ENCODE peak calls at places on chromosomes 12 and 14, in eight cellular contexts. G is activated gamma-delta T cell treated with anti-CD3 and anti-CD28 coated beads, Interleukin-2, amount 50 U/mL, for 16 hours; X is brain microvascular endothelial cell; F is psoas muscle; O is Peyer's patch; U is cardiac fibroblast; A is NCI-H1105; H is left cardiac atrium. L is an unnamed sample.

GRCh38 chr14:88352299-88353097 is 29.4 kb upstream of the KCNK10 start:
- DNase-seq in G (no peak), X (no peak), F (no peak), O (no peak), U (peak; percentile 77), A (peak; percentile 93), H (no peak), L (no peak)

GRCh38 chr14:74875941-74876913 is at the start of gene PROX2:
- DNase-seq in G (peak; percentile 9), X (no peak), F (no peak), O (peak; percentile 59), U (peak; percentile 38), A (no peak), H (no peak), L (no peak)

GRCh38 chr12:119479121-119479561 is 114.4 kb upstream of the TMEM233 start:
- DNase-seq in G (no peak), X (no peak), F (no peak), O (no peak), U (no peak), A (no peak), H (no peak), L (no peak)

GRCh38 chr12:24066865-24067264 is 117.4 kb upstream of the SOX5 start:
- DNase-seq in G (no peak), X (peak; percentile 77), F (no peak), O (no peak), U (peak; percentile 80), A (no peak), H (peak; percentile 14), L (no peak)

GRCh38 chr12:62472472-62472871 is 5.8 kb downstream of the MON2 start:
- DNase-seq in G (no peak), X (no peak), F (no peak), O (no peak), U (no peak), A (no peak), H (no peak), L (no peak)

GRCh38 chr12:121799175-121799841 is 4.5 kb upstream of the SETD1B start:
- DNase-seq in G (no peak), X (peak; percentile 77), F (peak; percentile 87), O (peak; percentile 83), U (peak; percentile 82), A (peak; percentile 77), H (peak; percentile 79), L (no peak)

GRCh38 chr14:34978444-34978843 is 4.3 kb upstream of the SRP54 start:
- DNase-seq in G (no peak), X (no peak), F (no peak), O (no peak), U (no peak), A (no peak), H (no peak), L (no peak)

GRCh38 chr12:108731105-108731865 is at the start of gene CORO1C:
- DNase-seq in G (peak; percentile 81), X (peak; percentile 95), F (peak; percentile 98), O (peak; percentile 98), U (peak; percentile 98), A (peak; percentile 96), H (peak; percentile 98), L (peak; percentile 95)

GRCh38 chr14:20247651-20248246 is 8.7 kb downstream of the OR11H4 start:
- DNase-seq in G (no peak), X (no peak), F (no peak), O (no peak), U (peak; percentile 5), A (peak; percentile 7), H (no peak), L (peak; percentile 23)

GRCh38 chr12:85424581-85425348 is 144.7 kb downstream of the ALX1 start:
- DNase-seq in G (no peak), X (peak; percentile 41), F (no peak), O (peak; percentile 63), U (peak; percentile 49), A (no peak), H (no peak), L (peak; percentile 11)

GRCh38 chr12:124917841-124918621 is 3.6 kb upstream of the UBC start:
- DNase-seq in G (no peak), X (no peak), F (no peak), O (no peak), U (peak; percentile 50), A (no peak), H (no peak), L (no peak)

GRCh38 chr12:47742253-47742825 is 16.3 kb downstream of the RAPGEF3 start:
- DNase-seq in G (peak; percentile 62), X (no peak), F (no peak), O (peak; percentile 87), U (peak; percentile 50), A (no peak), H (no peak), L (peak; percentile 43)

GRCh38 chr12:84150226-84150625 is 762.4 kb downstream of the SLC6A15 start:
- DNase-seq in G (no peak), X (no peak), F (no peak), O (no peak), U (no peak), A (no peak), H (no peak), L (no peak)

GRCh38 chr14:21940887-21941855 is 267.6 kb upstream of the OR4E1 start:
- DNase-seq in G (no peak), X (no peak), F (no peak), O (peak; percentile 50), U (peak; percentile 15), A (no peak), H (no peak), L (no peak)

GRCh38 chr14:74140374-74140850 is 55.7 kb downstream of the LIN52 start:
- DNase-seq in G (no peak), X (no peak), F (peak; percentile 79), O (peak; percentile 86), U (peak; percentile 13), A (peak; percentile 85), H (peak; percentile 78), L (no peak)

GRCh38 chr12:14547571-14547970 is 20.1 kb downstream of the PLBD1 start:
- DNase-seq in G (no peak), X (no peak), F (no peak), O (no peak), U (no peak), A (no peak), H (no peak), L (no peak)

GRCh38 chr12:86627001-86627400 is 370.8 kb upstream of the MGAT4C start:
- DNase-seq in G (no peak), X (no peak), F (no peak), O (no peak), U (no peak), A (no peak), H (no peak), L (no peak)

GRCh38 chr12:120652671-120653435 is 12.4 kb downstream of the CABP1 start:
- DNase-seq in G (no peak), X (no peak), F (no peak), O (no peak), U (no peak), A (no peak), H (no peak), L (no peak)

GRCh38 chr14:56394826-56395543 is 184.6 kb upstream of the TMEM260 start:
- DNase-seq in G (no peak), X (no peak), F (no peak), O (no peak), U (no peak), A (no peak), H (no peak), L (no peak)

GRCh38 chr12:84913151-84913550 is 552 bp upstream of the SLC6A15 start:
- DNase-seq in G (no peak), X (no peak), F (no peak), O (no peak), U (peak; percentile 50), A (no peak), H (no peak), L (peak; percentile 35)

GRCh38 chr14:89000007-89000942 is 175.8 kb downstream of the TTC8 start:
- DNase-seq in G (no peak), X (peak; percentile 97), F (peak; percentile 26), O (peak; percentile 60), U (peak; percentile 99), A (no peak), H (peak; percentile 59), L (peak; percentile 16)

GRCh38 chr12:79534029-79534867 is 156.5 kb downstream of the PAWR start:
- DNase-seq in G (no peak), X (no peak), F (no peak), O (no peak), U (no peak), A (no peak), H (no peak), L (no peak)

GRCh38 chr14:37544407-37544806 is 50.6 kb downstream of the FOXA1 start:
- DNase-seq in G (no peak), X (no peak), F (no peak), O (no peak), U (no peak), A (peak; percentile 49), H (no peak), L (no peak)

GRCh38 chr14:56120091-56120632 is 2.0 kb downstream of the PELI2 start:
- DNase-seq in G (no peak), X (no peak), F (no peak), O (no peak), U (peak; percentile 53), A (no peak), H (no peak), L (no peak)

GRCh38 chr14:26596722-26597030 is 1.2 kb downstream of the NOVA1 start:
- DNase-seq in G (no peak), X (no peak), F (no peak), O (peak; percentile 32), U (peak; percentile 23), A (no peak), H (peak; percentile 19), L (no peak)

GRCh38 chr12:46553266-46553665 is 180.7 kb upstream of the SLC38A2 start:
- DNase-seq in G (no peak), X (peak; percentile 74), F (peak; percentile 34), O (no peak), U (peak; percentile 91), A (no peak), H (no peak), L (no peak)

GRCh38 chr12:126726481-126727217 is 1540.3 kb upstream of the TMEM132C start:
- DNase-seq in G (no peak), X (no peak), F (no peak), O (no peak), U (no peak), A (no peak), H (no peak), L (peak; percentile 22)

GRCh38 chr12:51811203-51811805 is 37.2 kb downstream of the FIGNL2 start:
- DNase-seq in G (no peak), X (no peak), F (no peak), O (no peak), U (no peak), A (no peak), H (no peak), L (no peak)

GRCh38 chr12:122854554-122854953 is 19.3 kb downstream of the HIP1R start:
- DNase-seq in G (no peak), X (no peak), F (no peak), O (no peak), U (no peak), A (no peak), H (no peak), L (no peak)

GRCh38 chr14:37787879-37788494 is 192.6 kb downstream of the TTC6 start:
- DNase-seq in G (no peak), X (no peak), F (no peak), O (no peak), U (no peak), A (no peak), H (no peak), L (no peak)

GRCh38 chr12:48994224-48995060 is 4.7 kb downstream of the DDN start:
- DNase-seq in G (no peak), X (no peak), F (no peak), O (no peak), U (no peak), A (no peak), H (no peak), L (no peak)

GRCh38 chr12:115312901-115313300 is 628.9 kb upstream of the TBX3 start:
- DNase-seq in G (no peak), X (no peak), F (no peak), O (no peak), U (no peak), A (peak; percentile 73), H (no peak), L (no peak)